ENCODE peak calls at places on chromosomes 13 and 19, in five cellular contexts. A, H, P, V and Y are unnamed samples.

GRCh38 chr13:21101865-21102576 is 40.6 kb upstream of the LATS2 start:
- DNase-seq in H (no peak), P (no peak), A (no peak), V (no peak), Y (no peak)

GRCh38 chr13:113110852-113111315 is 5.3 kb downstream of the F7 start:
- DNase-seq in A (no peak), H (no peak), V (no peak), P (no peak), Y (no peak)

GRCh38 chr19:34432797-34433196 is 4.6 kb downstream of the UBA2 start:
- DNase-seq in A (no peak), P (no peak), V (no peak), H (no peak), Y (no peak)

GRCh38 chr19:34998777-34999497 is 1.2 kb upstream of the GRAMD1A start:
- DNase-seq in P (no peak), V (peak; percentile 91), H (no peak), A (no peak), Y (no peak)

GRCh38 chr13:85864963-85865530 is 65.8 kb upstream of the SLITRK6 start:
- DNase-seq in A (peak; percentile 10), H (peak; percentile 38), P (peak; percentile 34), V (no peak), Y (no peak)

GRCh38 chr19:1161716-1162115 is 12.4 kb downstream of the SBNO2 start:
- DNase-seq in P (no peak), H (peak; percentile 32), A (no peak), V (peak; percentile 54), Y (no peak)

GRCh38 chr13:41960195-41960699 is 662 bp downstream of the VWA8 start:
- DNase-seq in P (peak; percentile 31), V (peak; percentile 16), H (peak; percentile 29), A (no peak), Y (no peak)

GRCh38 chr19:17209126-17210036 is 5.8 kb upstream of the USE1 start:
- DNase-seq in V (peak; percentile 19), A (peak; percentile 75), P (peak; percentile 16), H (peak; percentile 20), Y (peak; percentile 74)

GRCh38 chr13:48493851-48494250 is 39.0 kb downstream of the RCBTB2 start:
- DNase-seq in V (no peak), H (peak; percentile 12), P (no peak), A (no peak), Y (no peak)

GRCh38 chr13:71621152-71622124 is 245.6 kb downstream of the DACH1 start:
- DNase-seq in V (no peak), H (no peak), A (no peak), P (no peak), Y (no peak)

GRCh38 chr13:30847697-30848307 is 58.3 kb upstream of the MEDAG start:
- DNase-seq in V (no peak), H (peak; percentile 99), A (no peak), P (peak; percentile 57), Y (no peak)

GRCh38 chr13:113491418-113491883 is 940 bp upstream of the DCUN1D2 start:
- DNase-seq in P (peak; percentile 69), V (peak; percentile 46), H (peak; percentile 14), A (no peak), Y (no peak)

GRCh38 chr19:53192771-53193533 is at the start of gene ZNF665:
- DNase-seq in V (no peak), A (no peak), H (peak; percentile 82), P (peak; percentile 93), Y (peak; percentile 94)

GRCh38 chr19:44890366-44891015 is 563 bp upstream of the TOMM40 start:
- DNase-seq in V (peak; percentile 100), P (peak; percentile 98), A (peak; percentile 100), H (peak; percentile 100), Y (peak; percentile 100)

GRCh38 chr13:87147076-87147475 is 524.1 kb upstream of the SLITRK5 start:
- DNase-seq in A (no peak), V (no peak), P (no peak), H (peak; percentile 76), Y (no peak)

GRCh38 chr19:16436780-16437179 is 35.0 kb downstream of the EPS15L1 start:
- DNase-seq in H (no peak), P (no peak), A (no peak), V (no peak), Y (no peak)

GRCh38 chr13:44734204-44734707 is 158.1 kb upstream of the TSC22D1 start:
- DNase-seq in P (peak; percentile 36), A (no peak), V (no peak), H (peak; percentile 34), Y (no peak)

GRCh38 chr19:49832556-49832955 is 14.5 kb downstream of the MED25 start:
- DNase-seq in V (no peak), A (no peak), H (no peak), P (no peak), Y (no peak)

GRCh38 chr13:113048766-113049165 is 56.8 kb upstream of the F7 start:
- DNase-seq in H (no peak), A (no peak), V (no peak), P (no peak), Y (no peak)

GRCh38 chr19:8196271-8196908 is 12.8 kb upstream of the CERS4 start:
- DNase-seq in P (no peak), H (no peak), V (no peak), A (no peak), Y (no peak)

GRCh38 chr13:98033277-98034247 is 80.1 kb downstream of the IPO5 start:
- DNase-seq in V (peak; percentile 13), H (peak; percentile 44), A (peak; percentile 16), P (peak; percentile 68), Y (peak; percentile 16)

GRCh38 chr13:57630661-57631606 is 610 bp upstream of the PCDH17 start:
- DNase-seq in H (no peak), A (no peak), P (peak; percentile 35), V (no peak), Y (no peak)

GRCh38 chr13:57629821-57630235 is 1.7 kb upstream of the PCDH17 start:
- DNase-seq in V (no peak), H (peak; percentile 42), A (no peak), P (peak; percentile 94), Y (no peak)

GRCh38 chr13:57631607-57632275 is at the start of gene PCDH17:
- DNase-seq in V (no peak), P (peak; percentile 64), H (no peak), A (no peak), Y (no peak)

GRCh38 chr13:57627663-57628062 is 3.9 kb upstream of the PCDH17 start:
- DNase-seq in V (no peak), A (no peak), P (peak; percentile 55), H (peak; percentile 2), Y (no peak)

GRCh38 chr13:57629391-57629804 is 2.1 kb upstream of the PCDH17 start:
- DNase-seq in A (no peak), P (peak; percentile 34), H (no peak), V (no peak), Y (no peak)
- H3K4me2 ChIP-seq in A (no peak overlapping the region), P (peak overlapping the region; percentile 94), H (peak overlapping the region; percentile 90), V (peak overlapping the region; percentile 66), Y (no peak overlapping the region)

DNA sequence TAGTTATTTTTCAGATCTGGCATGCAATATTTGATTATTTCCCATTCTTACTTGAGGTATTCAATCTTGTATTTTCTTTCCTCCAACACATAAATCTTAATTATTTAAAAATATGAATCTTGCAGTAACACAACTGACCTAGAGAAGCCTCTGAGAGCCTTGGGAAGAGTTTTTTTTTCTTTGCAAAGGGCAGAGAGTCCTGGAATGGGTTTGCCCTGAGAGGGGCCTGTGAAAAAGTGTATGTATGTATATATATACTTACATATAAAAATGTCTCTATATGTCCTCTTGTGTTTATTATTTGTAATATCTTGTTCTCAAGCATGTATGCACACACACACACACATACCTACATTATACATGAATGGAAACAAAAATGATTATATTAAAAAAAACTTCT is 801.2 kb upstream of the SLITRK1 start:
- DNase-seq in V (no peak), P (no peak), H (no peak), A (no peak), Y (no peak)
- TF ChIP-seq CTCF in V (no peak), P (no peak), H (no peak), A (no peak), Y (no peak)

GRCh38 chr19:46392252-46392801 is 21.0 kb downstream of the CCDC8 start:
- DNase-seq in P (peak; percentile 50), V (no peak), H (peak; percentile 63), A (no peak), Y (no peak)
- H3K4me2 ChIP-seq in P (no peak overlapping the region), V (no peak overlapping the region), H (peak overlapping the region; percentile 65), A (no peak overlapping the region), Y (no peak overlapping the region)

GRCh38 chr19:36527873-36528193 is 238 bp downstream of the ZNF260 start:
- DNase-seq in V (no peak), A (no peak), H (no peak), P (no peak), Y (no peak)

GRCh38 chr19:36524617-36525016 is 3.5 kb downstream of the ZNF260 start:
- DNase-seq in A (no peak), H (no peak), V (no peak), P (no peak), Y (no peak)

GRCh38 chr19:36526581-36526980 is 1.5 kb downstream of the ZNF260 start:
- DNase-seq in V (no peak), P (no peak), H (no peak), A (no peak), Y (no peak)

GRCh38 chr19:36528921-36529518 is 949 bp upstream of the ZNF260 start:
- DNase-seq in P (peak; percentile 39), A (no peak), V (peak; percentile 49), H (no peak), Y (peak; percentile 29)

DNA sequence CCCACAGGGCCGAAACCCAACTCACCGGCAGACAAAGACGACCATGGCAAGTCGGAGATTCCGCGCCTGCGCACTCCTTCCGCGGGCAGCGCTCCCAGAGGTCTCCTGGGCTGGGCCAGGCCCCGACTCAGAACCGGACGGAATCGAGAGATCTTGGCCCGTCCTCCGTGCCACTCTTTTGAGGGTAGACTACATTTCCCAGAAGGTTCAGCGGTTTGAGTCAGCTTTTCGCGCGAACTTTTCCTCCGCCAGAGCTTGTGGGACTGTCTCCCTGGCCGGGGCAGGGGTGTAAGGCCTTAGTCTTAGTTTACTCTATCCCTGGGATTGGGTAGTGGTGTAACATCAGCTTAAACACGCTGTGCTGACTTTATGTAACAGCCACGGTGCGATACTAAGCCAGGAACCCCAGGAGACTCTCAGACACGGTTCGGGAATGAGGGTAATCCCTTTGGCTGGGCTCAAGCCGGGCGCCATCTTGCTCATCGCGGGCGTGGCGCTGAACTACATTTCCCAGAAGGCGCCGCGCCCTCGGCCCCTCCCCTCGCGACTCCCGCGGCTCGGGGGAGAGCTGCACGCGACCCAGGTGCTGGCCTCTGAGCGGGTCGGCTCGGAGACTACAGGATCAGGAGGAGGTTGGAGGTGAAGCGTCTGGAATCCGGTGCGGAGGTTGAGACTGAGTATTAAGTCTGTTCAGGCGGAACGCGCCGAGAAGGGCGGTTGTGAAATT is at the start of gene ZNF260:
- DNase-seq in H (peak; percentile 97), P (peak; percentile 98), V (peak; percentile 97), A (no peak), Y (peak; percentile 94)
- TF ChIP-seq CTCF in H (peak; percentile 5), P (no peak), V (no peak), A (no peak), Y (peak; percentile 8)

GRCh38 chr19:57651654-57651996 is 17.1 kb upstream of the ZSCAN4 start:
- DNase-seq in V (no peak), H (no peak), P (no peak), A (no peak), Y (no peak)
- H3K4me2 ChIP-seq in V (no peak overlapping the region), H (no peak overlapping the region), P (peak overlapping the region; percentile 55), A (no peak overlapping the region), Y (peak overlapping the region; percentile 47)

GRCh38 chr19:48807590-48808308 is 3.1 kb downstream of the BCAT2 start:
- DNase-seq in A (no peak), V (no peak), P (peak; percentile 50), H (no peak), Y (no peak)
- TF ChIP-seq CTCF in A (no peak), V (peak; percentile 14), P (no peak), H (no peak), Y (peak; percentile 33)